ENCODE peak calls at places on chromosomes 3 and 15, in six cellular contexts. One of them, this sample, is unnamed. For H3K27me3, the result is how much of the 10 kb centered on the place peaks cover.

GRCh38 chr15:40358492-40359353 is 704 bp downstream of the DISP2 start:
- DNase-seq in Peyer's patch: peak
- DNase-seq in CD4-positive, CD25-positive, alpha-beta regulatory T cell: no peak
- DNase-seq in body of pancreas: no peak
- DNase-seq in effector memory CD4-positive, alpha-beta T cell: no peak
- DNase-seq in ovary: no peak
- DNase-seq in this sample: no peak

GRCh38 chr15:66101715-66102395 is 151.7 kb downstream of the MEGF11 start:
- DNase-seq in ovary: no peak
- DNase-seq in body of pancreas: no peak
- DNase-seq in Peyer's patch: no peak
- DNase-seq in CD4-positive, CD25-positive, alpha-beta regulatory T cell: no peak
- DNase-seq in effector memory CD4-positive, alpha-beta T cell: no peak
- DNase-seq in this sample: no peak

GRCh38 chr3:127718244-127718915 is 45.6 kb downstream of the ABTB1 start:
- DNase-seq in body of pancreas: peak
- DNase-seq in ovary: peak
- DNase-seq in effector memory CD4-positive, alpha-beta T cell: no peak
- DNase-seq in CD4-positive, CD25-positive, alpha-beta regulatory T cell: no peak
- DNase-seq in Peyer's patch: peak
- DNase-seq in this sample: no peak

GRCh38 chr3:89612027-89612426 is 504.6 kb downstream of the EPHA3 start:
- DNase-seq in Peyer's patch: no peak
- DNase-seq in CD4-positive, CD25-positive, alpha-beta regulatory T cell: no peak
- DNase-seq in body of pancreas: no peak
- DNase-seq in effector memory CD4-positive, alpha-beta T cell: no peak
- DNase-seq in ovary: no peak
- DNase-seq in this sample: no peak

GRCh38 chr3:146561879-146562278 is 17.5 kb upstream of the PLSCR1 start:
- DNase-seq in effector memory CD4-positive, alpha-beta T cell: no peak
- DNase-seq in body of pancreas: no peak
- DNase-seq in ovary: no peak
- DNase-seq in CD4-positive, CD25-positive, alpha-beta regulatory T cell: no peak
- DNase-seq in Peyer's patch: no peak
- DNase-seq in this sample: no peak

GRCh38 chr3:115375362-115375761 is 228.3 kb upstream of the ZBTB20 start:
- DNase-seq in effector memory CD4-positive, alpha-beta T cell: no peak
- DNase-seq in ovary: no peak
- DNase-seq in body of pancreas: no peak
- DNase-seq in CD4-positive, CD25-positive, alpha-beta regulatory T cell: no peak
- DNase-seq in Peyer's patch: no peak
- DNase-seq in this sample: no peak

GRCh38 chr15:26873846-26874245 is 7.0 kb downstream of the GABRA5 start:
- DNase-seq in ovary: no peak
- DNase-seq in CD4-positive, CD25-positive, alpha-beta regulatory T cell: no peak
- DNase-seq in effector memory CD4-positive, alpha-beta T cell: no peak
- DNase-seq in body of pancreas: no peak
- DNase-seq in Peyer's patch: no peak
- DNase-seq in this sample: no peak

GRCh38 chr15:39735120-39735717 is 47.4 kb downstream of the FSIP1 start:
- DNase-seq in CD4-positive, CD25-positive, alpha-beta regulatory T cell: no peak
- DNase-seq in Peyer's patch: no peak
- DNase-seq in body of pancreas: no peak
- DNase-seq in ovary: no peak
- DNase-seq in effector memory CD4-positive, alpha-beta T cell: no peak
- DNase-seq in this sample: no peak

GRCh38 chr3:12706504-12707253 is 42.8 kb upstream of the RAF1 start:
- DNase-seq in body of pancreas: peak
- DNase-seq in ovary: no peak
- DNase-seq in CD4-positive, CD25-positive, alpha-beta regulatory T cell: peak
- DNase-seq in Peyer's patch: peak
- DNase-seq in effector memory CD4-positive, alpha-beta T cell: peak
- DNase-seq in this sample: peak

GRCh38 chr15:85702321-85703230 is 92.1 kb downstream of the KLHL25 start:
- DNase-seq in Peyer's patch: no peak
- DNase-seq in body of pancreas: no peak
- DNase-seq in ovary: no peak
- DNase-seq in effector memory CD4-positive, alpha-beta T cell: no peak
- DNase-seq in CD4-positive, CD25-positive, alpha-beta regulatory T cell: peak
- DNase-seq in this sample: no peak

GRCh38 chr3:129577356-129577755 is 29.1 kb downstream of the PLXND1 start:
- DNase-seq in effector memory CD4-positive, alpha-beta T cell: no peak
- DNase-seq in body of pancreas: peak
- DNase-seq in CD4-positive, CD25-positive, alpha-beta regulatory T cell: no peak
- DNase-seq in ovary: no peak
- DNase-seq in Peyer's patch: peak
- DNase-seq in this sample: no peak

GRCh38 chr15:70793694-70794093 is 30.3 kb upstream of the UACA start:
- DNase-seq in Peyer's patch: no peak
- DNase-seq in CD4-positive, CD25-positive, alpha-beta regulatory T cell: no peak
- DNase-seq in effector memory CD4-positive, alpha-beta T cell: no peak
- DNase-seq in ovary: no peak
- DNase-seq in body of pancreas: no peak
- DNase-seq in this sample: no peak

GRCh38 chr15:70795311-70795665 is 31.9 kb upstream of the UACA start:
- DNase-seq in effector memory CD4-positive, alpha-beta T cell: no peak
- DNase-seq in ovary: no peak
- DNase-seq in body of pancreas: no peak
- DNase-seq in Peyer's patch: no peak
- DNase-seq in CD4-positive, CD25-positive, alpha-beta regulatory T cell: no peak
- DNase-seq in this sample: no peak

GRCh38 chr15:70792171-70792573 is 28.8 kb upstream of the UACA start:
- DNase-seq in effector memory CD4-positive, alpha-beta T cell: no peak
- DNase-seq in Peyer's patch: no peak
- DNase-seq in ovary: no peak
- DNase-seq in CD4-positive, CD25-positive, alpha-beta regulatory T cell: no peak
- DNase-seq in body of pancreas: no peak
- DNase-seq in this sample: no peak

GRCh38 chr15:70796516-70797310 is 33.4 kb upstream of the UACA start:
- DNase-seq in body of pancreas: no peak
- DNase-seq in CD4-positive, CD25-positive, alpha-beta regulatory T cell: no peak
- DNase-seq in ovary: peak
- DNase-seq in Peyer's patch: no peak
- DNase-seq in effector memory CD4-positive, alpha-beta T cell: no peak
- DNase-seq in this sample: no peak

GRCh38 chr15:70794596-70795310 is 31.4 kb upstream of the UACA start:
- DNase-seq in effector memory CD4-positive, alpha-beta T cell: no peak
- DNase-seq in ovary: no peak
- DNase-seq in body of pancreas: no peak
- DNase-seq in CD4-positive, CD25-positive, alpha-beta regulatory T cell: no peak
- DNase-seq in Peyer's patch: no peak
- DNase-seq in this sample: no peak
- H3K27me3 ChIP-seq in effector memory CD4-positive, alpha-beta T cell: under half
- H3K27me3 ChIP-seq in ovary: under half
- H3K27me3 ChIP-seq in body of pancreas: under half
- H3K27me3 ChIP-seq in CD4-positive, CD25-positive, alpha-beta regulatory T cell: under half
- H3K27me3 ChIP-seq in Peyer's patch: under half
- H3K27me3 ChIP-seq in this sample: under half

DNA sequence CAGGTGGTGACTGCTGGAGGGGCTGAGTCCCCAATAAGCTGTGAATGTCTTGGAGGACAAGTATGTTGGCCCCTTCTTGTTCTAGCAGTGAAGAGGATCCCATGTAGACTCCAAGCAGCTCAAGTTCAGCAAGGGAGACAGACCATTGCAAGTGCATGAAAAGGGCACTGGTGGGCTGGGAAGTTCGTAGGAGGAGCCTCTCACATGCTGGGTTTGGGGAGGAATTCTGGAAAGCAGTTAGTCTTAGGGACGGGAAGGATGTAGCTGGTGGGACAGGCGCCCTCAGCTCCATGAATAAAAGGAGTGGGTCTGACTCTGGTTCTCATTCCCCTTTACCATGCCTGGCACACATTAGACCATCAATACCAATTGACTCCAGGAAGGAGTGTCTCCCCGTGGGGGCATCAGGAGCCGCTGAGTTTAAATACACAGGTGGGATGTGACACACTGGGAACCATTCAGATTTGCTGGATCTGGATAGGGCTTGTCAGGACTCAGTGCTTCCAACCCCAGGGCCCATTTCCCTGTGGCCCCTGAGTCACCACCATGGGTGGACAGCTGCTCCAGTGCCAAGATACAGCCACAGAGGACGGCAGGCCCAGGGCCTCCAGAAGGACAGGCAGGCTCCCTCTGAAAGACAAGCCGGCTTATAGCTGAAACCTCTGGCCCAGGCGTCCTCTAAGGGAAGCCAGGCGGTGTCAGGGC is 554 bp upstream of the XYLB start:
- DNase-seq in body of pancreas: no peak
- DNase-seq in CD4-positive, CD25-positive, alpha-beta regulatory T cell: no peak
- DNase-seq in Peyer's patch: no peak
- DNase-seq in ovary: no peak
- DNase-seq in effector memory CD4-positive, alpha-beta T cell: no peak
- DNase-seq in this sample: no peak
- H3K4me3 ChIP-seq in body of pancreas: no peak
- H3K4me3 ChIP-seq in CD4-positive, CD25-positive, alpha-beta regulatory T cell: no peak
- H3K4me3 ChIP-seq in Peyer's patch: peak
- H3K4me3 ChIP-seq in ovary: peak
- H3K4me3 ChIP-seq in effector memory CD4-positive, alpha-beta T cell: peak
- H3K4me3 ChIP-seq in this sample: peak

GRCh38 chr3:122989856-122990575 is 37.5 kb downstream of the SEMA5B start:
- DNase-seq in body of pancreas: no peak
- DNase-seq in CD4-positive, CD25-positive, alpha-beta regulatory T cell: no peak
- DNase-seq in ovary: no peak
- DNase-seq in Peyer's patch: no peak
- DNase-seq in effector memory CD4-positive, alpha-beta T cell: no peak
- DNase-seq in this sample: no peak
- H3K27me3 ChIP-seq in body of pancreas: under half
- H3K27me3 ChIP-seq in CD4-positive, CD25-positive, alpha-beta regulatory T cell: under half
- H3K27me3 ChIP-seq in ovary: under half
- H3K27me3 ChIP-seq in Peyer's patch: under half
- H3K27me3 ChIP-seq in effector memory CD4-positive, alpha-beta T cell: under half
- H3K27me3 ChIP-seq in this sample: under half

GRCh38 chr3:138949002-138949418 is 2.0 kb downstream of the FOXL2NB start:
- DNase-seq in effector memory CD4-positive, alpha-beta T cell: no peak
- DNase-seq in Peyer's patch: no peak
- DNase-seq in ovary: peak
- DNase-seq in body of pancreas: no peak
- DNase-seq in CD4-positive, CD25-positive, alpha-beta regulatory T cell: no peak
- DNase-seq in this sample: no peak

GRCh38 chr3:138950701-138951100 is 3.7 kb downstream of the FOXL2NB start:
- DNase-seq in effector memory CD4-positive, alpha-beta T cell: no peak
- DNase-seq in CD4-positive, CD25-positive, alpha-beta regulatory T cell: no peak
- DNase-seq in Peyer's patch: no peak
- DNase-seq in body of pancreas: no peak
- DNase-seq in ovary: no peak
- DNase-seq in this sample: no peak

GRCh38 chr3:138950006-138950644 is 3.1 kb downstream of the FOXL2NB start:
- DNase-seq in ovary: peak
- DNase-seq in effector memory CD4-positive, alpha-beta T cell: no peak
- DNase-seq in CD4-positive, CD25-positive, alpha-beta regulatory T cell: peak
- DNase-seq in body of pancreas: peak
- DNase-seq in Peyer's patch: no peak
- DNase-seq in this sample: no peak

GRCh38 chr3:138948371-138949001 is 1.5 kb downstream of the FOXL2NB start:
- DNase-seq in ovary: no peak
- DNase-seq in Peyer's patch: no peak
- DNase-seq in effector memory CD4-positive, alpha-beta T cell: no peak
- DNase-seq in CD4-positive, CD25-positive, alpha-beta regulatory T cell: no peak
- DNase-seq in body of pancreas: no peak
- DNase-seq in this sample: no peak

GRCh38 chr3:138949445-138950005 is 2.5 kb downstream of the FOXL2NB start:
- DNase-seq in ovary: no peak
- DNase-seq in CD4-positive, CD25-positive, alpha-beta regulatory T cell: no peak
- DNase-seq in effector memory CD4-positive, alpha-beta T cell: no peak
- DNase-seq in Peyer's patch: no peak
- DNase-seq in body of pancreas: no peak
- DNase-seq in this sample: no peak
- H3K4me3 ChIP-seq in ovary: peak
- H3K4me3 ChIP-seq in CD4-positive, CD25-positive, alpha-beta regulatory T cell: no peak
- H3K4me3 ChIP-seq in effector memory CD4-positive, alpha-beta T cell: peak
- H3K4me3 ChIP-seq in Peyer's patch: no peak
- H3K4me3 ChIP-seq in body of pancreas: no peak
- H3K4me3 ChIP-seq in this sample: no peak

This sample was measured in GM06990.